ENCODE peak calls at places on chromosome 16, in nine cellular contexts. J, G, E, K, F, X, Q, D and B are unnamed samples.

GRCh38 chr16:86457621-86458456 is 52.5 kb upstream of the FOXF1 start:
- DNase-seq in J (peak), G (no peak), E (no peak), K (no peak), F (peak), X (peak), Q (no peak), D (no peak), B (no peak)

GRCh38 chr16:28101533-28101890 is 38.0 kb upstream of the GSG1L start:
- DNase-seq in J (no peak), G (no peak), E (no peak), K (no peak), F (no peak), X (no peak), Q (no peak), D (no peak), B (no peak)

GRCh38 chr16:80725566-80726162 is 78.7 kb downstream of the CDYL2 start:
- DNase-seq in J (no peak), G (no peak), E (no peak), K (no peak), F (peak), X (no peak), Q (no peak), D (peak), B (no peak)

GRCh38 chr16:491225-491919 is 36.1 kb upstream of the CAPN15 start:
- DNase-seq in J (no peak), G (no peak), E (no peak), K (no peak), F (no peak), X (no peak), Q (no peak), D (no peak), B (no peak)

GRCh38 chr16:1069154-1069553 is 3.4 kb upstream of the SSTR5 start:
- DNase-seq in J (no peak), G (no peak), E (no peak), K (no peak), F (no peak), X (no peak), Q (no peak), D (no peak), B (no peak)

GRCh38 chr16:52912565-52913173 is 140.0 kb downstream of the CHD9NB start:
- DNase-seq in J (peak), G (peak), E (peak), K (no peak), F (peak), X (no peak), Q (peak), D (peak), B (no peak)

GRCh38 chr16:89442990-89443726 is 47.2 kb downstream of the ANKRD11 start:
- DNase-seq in J (no peak), G (no peak), E (no peak), K (no peak), F (peak), X (peak), Q (no peak), D (peak), B (no peak)

GRCh38 chr16:83390759-83391158 is 417.0 kb upstream of the HSBP1 start:
- DNase-seq in J (no peak), G (no peak), E (no peak), K (no peak), F (peak), X (no peak), Q (no peak), D (no peak), B (no peak)

GRCh38 chr16:10951016-10951415 is 6.7 kb downstream of the CLEC16A start:
- DNase-seq in J (no peak), G (no peak), E (no peak), K (no peak), F (no peak), X (no peak), Q (no peak), D (no peak), B (no peak)

GRCh38 chr16:23595246-23595950 is 718 bp downstream of the NDUFAB1 start:
- DNase-seq in J (no peak), G (no peak), E (no peak), K (no peak), F (peak), X (no peak), Q (peak), D (peak), B (no peak)

GRCh38 chr16:6573577-6573976 is 759.1 kb upstream of the RBFOX1 start:
- DNase-seq in J (no peak), G (no peak), E (no peak), K (no peak), F (no peak), X (no peak), Q (peak), D (no peak), B (no peak)

GRCh38 chr16:11020792-11021440 is 76.6 kb downstream of the CLEC16A start:
- DNase-seq in J (no peak), G (no peak), E (no peak), K (no peak), F (no peak), X (no peak), Q (no peak), D (no peak), B (no peak)

GRCh38 chr16:3819741-3820724 is 60.5 kb downstream of the CREBBP start:
- DNase-seq in J (peak), G (peak), E (peak), K (no peak), F (peak), X (peak), Q (no peak), D (peak), B (no peak)

GRCh38 chr16:57781741-57782606 is 20.3 kb downstream of the KIFC3 start:
- DNase-seq in J (peak), G (no peak), E (no peak), K (no peak), F (peak), X (no peak), Q (no peak), D (no peak), B (no peak)

GRCh38 chr16:57883953-57884654 is 81.8 kb upstream of the KIFC3 start:
- DNase-seq in J (no peak), G (no peak), E (no peak), K (no peak), F (no peak), X (no peak), Q (no peak), D (no peak), B (no peak)

GRCh38 chr16:9351440-9351839 is 260.0 kb downstream of the HAPSTR1 start:
- DNase-seq in J (no peak), G (no peak), E (no peak), K (no peak), F (no peak), X (no peak), Q (no peak), D (no peak), B (no peak)

GRCh38 chr16:74591914-74592650 is 14.8 kb downstream of the GLG1 start:
- DNase-seq in J (no peak), G (no peak), E (no peak), K (no peak), F (no peak), X (no peak), Q (no peak), D (no peak), B (no peak)